ENCODE peak calls at places on chromosomes 3 and 15, in six cellular contexts. N is activated T-helper 1 cell treated with anti-CD3 and anti-CD28 coated beads, Interleukin-2, amount 50 U/mL, for 16 hours; G is globus pallidus; A is NCI-H774; O is activated gamma-delta T cell treated with Interleukin-2 at 50 U/mL for 16 hours; X is foreskin keratinocyte. R is an unnamed sample.

GRCh38 chr15:35142578-35142977 is 57.5 kb upstream of the NANOGP8 start:
- DNase-seq in N (no peak), O (no peak), G (no peak), X (no peak), A (no peak), R (no peak)

GRCh38 chr3:168002786-168003368 is 92.8 kb downstream of the GOLIM4 start:
- DNase-seq in O (no peak), A (no peak), G (no peak), N (no peak), X (peak), R (no peak)

GRCh38 chr15:58737298-58737697 is 12.2 kb downstream of the ADAM10 start:
- DNase-seq in X (no peak), G (no peak), A (no peak), N (no peak), O (no peak), R (no peak)

GRCh38 chr15:37083610-37084009 is 16.7 kb downstream of the MEIS2 start:
- DNase-seq in G (no peak), O (no peak), A (no peak), N (no peak), X (no peak), R (no peak)

GRCh38 chr3:17320266-17320665 is 422.2 kb downstream of the TBC1D5 start:
- DNase-seq in X (no peak), O (no peak), A (no peak), N (no peak), G (no peak), R (no peak)

GRCh38 chr3:195221015-195221853 is 49.7 kb downstream of the XXYLT1 start:
- DNase-seq in O (no peak), X (no peak), A (no peak), N (no peak), G (no peak), R (no peak)

GRCh38 chr3:186826978-186827857 is 15.3 kb upstream of the ADIPOQ start:
- DNase-seq in G (peak), A (peak), X (peak), O (peak), N (peak), R (peak)

GRCh38 chr3:116579843-116580242 is 129.7 kb upstream of the TUSC7 start:
- DNase-seq in A (no peak), N (no peak), O (no peak), X (peak), G (no peak), R (no peak)

GRCh38 chr3:76044601-76045600 is 259.6 kb upstream of the ZNF717 start:
- DNase-seq in G (no peak), X (peak), O (no peak), N (no peak), A (no peak), R (no peak)

GRCh38 chr3:48410205-48411040 is 19.5 kb downstream of the PLXNB1 start:
- DNase-seq in N (no peak), G (no peak), A (no peak), X (no peak), O (no peak), R (no peak)

GRCh38 chr15:71103102-71103676 is 12.1 kb upstream of the THSD4 start:
- DNase-seq in G (no peak), A (peak), X (peak), O (no peak), N (no peak), R (no peak)

GRCh38 chr15:101723161-101723873 is 956 bp downstream of the TARS3 start:
- DNase-seq in X (peak), N (no peak), O (peak), A (peak), G (no peak), R (peak)

GRCh38 chr15:70495988-70496387 is 267.4 kb downstream of the UACA start:
- DNase-seq in O (no peak), X (no peak), N (no peak), G (no peak), A (no peak), R (no peak)

GRCh38 chr3:117630885-117631284 is 921.3 kb downstream of the TUSC7 start:
- DNase-seq in G (no peak), A (no peak), X (no peak), O (no peak), N (no peak), R (no peak)

GRCh38 chr15:74451861-74452835 is 8.8 kb downstream of the UBL7 start:
- DNase-seq in A (no peak), N (no peak), O (no peak), X (no peak), G (no peak), R (no peak)

GRCh38 chr15:82849556-82850241 is 40.3 kb downstream of the WHAMM start:
- DNase-seq in O (peak), X (peak), N (no peak), G (peak), A (peak), R (peak)

GRCh38 chr15:79283252-79284048 is 928 bp downstream of the ANKRD34C start:
- DNase-seq in A (no peak), N (no peak), O (peak), G (peak), X (peak), R (no peak)

GRCh38 chr3:44926921-44927320 is 49.1 kb downstream of the ZDHHC3 start:
- DNase-seq in A (no peak), X (no peak), N (no peak), O (no peak), G (no peak), R (no peak)

GRCh38 chr3:194275231-194275671 is 75.9 kb downstream of the CPN2 start:
- DNase-seq in N (no peak), A (no peak), X (no peak), O (no peak), G (no peak), R (no peak)

GRCh38 chr15:27398631-27399030 is 427.6 kb downstream of the GABRG3 start:
- DNase-seq in A (no peak), O (no peak), N (no peak), G (no peak), X (peak), R (no peak)

GRCh38 chr15:45140851-45141250 is 11.1 kb downstream of the DUOX1 start:
- DNase-seq in N (no peak), A (no peak), X (no peak), O (no peak), G (no peak), R (no peak)

GRCh38 chr3:192817053-192817452 is 89.7 kb upstream of the FGF12 start:
- DNase-seq in N (no peak), O (no peak), A (no peak), X (peak), G (no peak), R (no peak)

GRCh38 chr3:125916376-125916978 is 52.5 kb upstream of the ROPN1B start:
- DNase-seq in N (peak), O (peak), G (peak), X (peak), A (peak), R (peak)

GRCh38 chr3:193040836-193041672 is 123.4 kb upstream of the MB21D2 start:
- DNase-seq in X (peak), O (no peak), G (peak), A (peak), N (no peak), R (no peak)

GRCh38 chr15:61128343-61128742 is 100.8 kb downstream of the RORA start:
- DNase-seq in X (no peak), G (no peak), A (no peak), N (no peak), O (no peak), R (no peak)

GRCh38 chr15:94070341-94071275 is 160.8 kb upstream of the MCTP2 start:
- DNase-seq in G (peak), X (no peak), A (peak), O (no peak), N (no peak), R (no peak)

GRCh38 chr3:156395961-156396700 is 158.8 kb downstream of the SSR3 start:
- DNase-seq in X (peak), A (no peak), N (no peak), G (no peak), O (no peak), R (no peak)

GRCh38 chr15:69305933-69306568 is 7.3 kb downstream of the PAQR5 start:
- DNase-seq in G (no peak), A (no peak), N (no peak), O (no peak), X (no peak), R (no peak)

GRCh38 chr3:71629289-71630252 is 46.0 kb upstream of the FOXP1 start:
- DNase-seq in O (no peak), N (no peak), X (no peak), A (no peak), G (peak), R (no peak)

GRCh38 chr3:72041531-72041930 is 256.6 kb upstream of the PROK2 start:
- DNase-seq in X (no peak), G (peak), O (no peak), N (no peak), A (no peak), R (no peak)

GRCh38 chr3:170437696-170438407 is 19.2 kb downstream of the CLDN11 start:
- DNase-seq in A (no peak), G (peak), X (no peak), O (no peak), N (no peak), R (no peak)